ENCODE peak calls at places on chromosomes 13 and 19, in four cellular contexts. C is Caco-2, F is HCT116, V is pancreas. E is an unnamed sample.

GRCh38 chr19:6868341-6868740 is 19.0 kb upstream of the ADGRE1 start:
- DNase-seq in C (no peak), F (no peak), V (no peak), E (no peak)

GRCh38 chr13:78816592-78816991 is 157.6 kb upstream of the OBI1 start:
- DNase-seq in C (no peak), F (no peak), V (no peak), E (no peak)

GRCh38 chr13:101875717-101876393 is 423.4 kb downstream of the ITGBL1 start:
- DNase-seq in C (peak), F (no peak), V (no peak), E (no peak)

GRCh38 chr13:34914416-34914815 is 27.7 kb upstream of the NBEA start:
- DNase-seq in C (no peak), F (no peak), V (no peak), E (no peak)

GRCh38 chr19:2494084-2494446 is 18.1 kb downstream of the GADD45B start:
- DNase-seq in C (no peak), F (no peak), V (no peak), E (no peak)

GRCh38 chr19:1169921-1170885 is 3.9 kb downstream of the SBNO2 start:
- DNase-seq in C (no peak), F (no peak), V (peak), E (no peak)

GRCh38 chr13:75836441-75836840 is 200.3 kb downstream of the LMO7 start:
- DNase-seq in C (peak), F (no peak), V (no peak), E (no peak)

GRCh38 chr19:40578442-40578908 is 1.8 kb downstream of the SHKBP1 start:
- DNase-seq in C (peak), F (no peak), V (no peak), E (no peak)

GRCh38 chr13:42970824-42971669 is 21.0 kb downstream of the EPSTI1 start:
- DNase-seq in C (peak), F (peak), V (no peak), E (no peak)

GRCh38 chr19:56119585-56119978 is 1.5 kb downstream of the ZNF787 start:
- DNase-seq in C (no peak), F (no peak), V (no peak), E (no peak)

GRCh38 chr13:75636339-75637095 is 387 bp downstream of the LMO7 start:
- DNase-seq in C (peak), F (no peak), V (peak), E (peak)

GRCh38 chr19:10593820-10594637 is 6.9 kb upstream of the AP1M2 start:
- DNase-seq in C (peak), F (no peak), V (no peak), E (no peak)

GRCh38 chr13:76879211-76879875 is 6.9 kb downstream of the KCTD12 start:
- DNase-seq in C (no peak), F (no peak), V (no peak), E (peak)

GRCh38 chr19:1275260-1275975 is at the start of gene FAM174C:
- DNase-seq in C (peak), F (peak), V (peak), E (peak)

GRCh38 chr19:41597600-41598041 is 21.7 kb downstream of the CEACAM21 start:
- DNase-seq in C (peak), F (peak), V (peak), E (peak)

GRCh38 chr19:6737873-6738725 is 719 bp upstream of the GPR108 start:
- DNase-seq in C (peak), F (no peak), V (peak), E (peak)

GRCh38 chr13:48653074-48654054 is at the start of gene CYSLTR2:
- DNase-seq in C (no peak), F (no peak), V (no peak), E (no peak)

GRCh38 chr13:41897126-41897525 is 63.8 kb downstream of the VWA8 start:
- DNase-seq in C (no peak), F (no peak), V (no peak), E (no peak)

GRCh38 chr19:44653977-44654784 is 10.5 kb downstream of the PVR start:
- DNase-seq in C (peak), F (no peak), V (peak), E (peak)

GRCh38 chr19:21463449-21464105 is 41.8 kb upstream of the ZNF429 start:
- DNase-seq in C (no peak), F (no peak), V (peak), E (peak)

GRCh38 chr19:49946415-49946814 is 14.6 kb downstream of the SIGLEC11 start:
- DNase-seq in C (no peak), F (no peak), V (peak), E (no peak)

GRCh38 chr19:2239173-2239572 is 2.5 kb downstream of the SF3A2 start:
- DNase-seq in C (no peak), F (no peak), V (no peak), E (no peak)

GRCh38 chr13:28819748-28820098 is 416 bp upstream of the MTUS2 start:
- DNase-seq in C (peak), F (no peak), V (peak), E (peak)

GRCh38 chr13:44976196-44976595 is 13.1 kb downstream of the NUFIP1 start:
- DNase-seq in C (no peak), F (no peak), V (no peak), E (no peak)

GRCh38 chr19:32404939-32405430 is 585 bp upstream of the DPY19L3 start:
- DNase-seq in C (peak), F (no peak), V (peak), E (peak)

GRCh38 chr19:33562636-33563035 is 41.0 kb upstream of the PEPD start:
- DNase-seq in C (no peak), F (no peak), V (no peak), E (no peak)

DNA sequence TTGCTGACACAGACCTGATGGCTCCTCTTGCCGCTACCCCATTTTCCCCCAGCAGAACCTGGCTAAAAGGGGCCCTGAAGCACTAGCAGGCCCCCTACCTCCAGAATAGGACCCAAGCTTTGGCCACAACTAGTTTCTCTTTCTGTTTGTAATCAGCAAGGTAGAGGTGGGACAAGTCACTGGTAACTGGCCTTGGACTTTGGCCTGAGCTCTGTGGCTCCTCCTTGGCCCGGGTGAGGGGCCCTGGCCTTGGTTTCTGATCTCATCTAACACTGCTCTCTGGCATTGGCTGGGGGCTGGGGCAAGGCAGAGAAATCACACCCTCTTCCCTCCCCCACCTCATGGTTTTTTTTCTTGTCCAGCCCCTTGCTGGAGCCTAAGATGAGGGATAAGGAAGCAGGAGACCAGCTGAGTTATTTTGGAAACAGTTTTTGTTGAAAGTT is 2.1 kb downstream of the CALM3 start:
- DNase-seq in C (peak), F (no peak), V (no peak), E (no peak)
- H3K4me3 ChIP-seq in C (peak), F (peak), V (peak), E (peak)

GRCh38 chr19:45882652-45883585 is 3.0 kb downstream of the IRF2BP1 start:
- DNase-seq in C (peak), F (peak), V (peak), E (peak)

GRCh38 chr19:45879971-45880370 is 6.0 kb downstream of the IRF2BP1 start:
- DNase-seq in C (no peak), F (no peak), V (no peak), E (no peak)

GRCh38 chr19:45881082-45881908 is 4.6 kb downstream of the IRF2BP1 start:
- DNase-seq in C (no peak), F (no peak), V (peak), E (no peak)

GRCh38 chr19:45883586-45883880 is 2.4 kb downstream of the IRF2BP1 start:
- DNase-seq in C (no peak), F (no peak), V (no peak), E (no peak)

GRCh38 chr19:45881909-45882528 is 3.9 kb downstream of the IRF2BP1 start:
- DNase-seq in C (peak), F (no peak), V (peak), E (no peak)
- H3K4me3 ChIP-seq in C (peak), F (peak), V (peak), E (no peak)

GRCh38 chr13:112574476-112575294 is 13.3 kb downstream of the TUBGCP3 start:
- DNase-seq in C (no peak), F (no peak), V (no peak), E (no peak)
- H3K4me3 ChIP-seq in C (no peak), F (no peak), V (no peak), E (no peak)

DNA sequence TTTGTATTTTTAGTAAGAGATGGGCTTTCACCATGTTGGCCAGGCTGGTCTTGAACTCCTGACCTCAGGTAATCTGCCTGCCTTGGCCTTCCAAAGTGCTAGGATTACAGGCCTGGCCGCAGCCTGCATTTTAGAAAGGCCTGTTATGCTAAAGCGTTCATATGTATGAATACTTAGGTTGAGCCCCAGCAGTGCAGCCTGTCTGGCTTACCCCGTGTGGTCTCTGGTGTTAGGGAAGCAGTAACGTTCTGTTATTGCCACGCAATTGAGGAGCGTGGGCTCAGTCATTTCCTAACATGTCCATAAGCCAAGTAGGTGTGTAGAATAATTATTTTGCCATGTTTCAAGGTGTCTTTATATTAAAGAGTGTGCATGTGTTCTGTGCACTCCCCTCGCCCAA is 14.3 kb downstream of the HNRNPM start:
- DNase-seq in C (no peak), F (no peak), V (no peak), E (no peak)
- H3K4me3 ChIP-seq in C (no peak), F (no peak), V (no peak), E (peak)

GRCh38 chr13:39602614-39603366 is at the start of gene LHFPL6:
- DNase-seq in C (peak), F (no peak), V (peak), E (peak)

GRCh38 chr13:39604736-39605135 is 1.7 kb upstream of the LHFPL6 start:
- DNase-seq in C (no peak), F (no peak), V (no peak), E (no peak)

GRCh38 chr13:39602277-39602613 is 748 bp downstream of the LHFPL6 start:
- DNase-seq in C (no peak), F (no peak), V (no peak), E (no peak)

GRCh38 chr13:39601636-39602035 is 1.4 kb downstream of the LHFPL6 start:
- DNase-seq in C (no peak), F (no peak), V (no peak), E (no peak)

DNA sequence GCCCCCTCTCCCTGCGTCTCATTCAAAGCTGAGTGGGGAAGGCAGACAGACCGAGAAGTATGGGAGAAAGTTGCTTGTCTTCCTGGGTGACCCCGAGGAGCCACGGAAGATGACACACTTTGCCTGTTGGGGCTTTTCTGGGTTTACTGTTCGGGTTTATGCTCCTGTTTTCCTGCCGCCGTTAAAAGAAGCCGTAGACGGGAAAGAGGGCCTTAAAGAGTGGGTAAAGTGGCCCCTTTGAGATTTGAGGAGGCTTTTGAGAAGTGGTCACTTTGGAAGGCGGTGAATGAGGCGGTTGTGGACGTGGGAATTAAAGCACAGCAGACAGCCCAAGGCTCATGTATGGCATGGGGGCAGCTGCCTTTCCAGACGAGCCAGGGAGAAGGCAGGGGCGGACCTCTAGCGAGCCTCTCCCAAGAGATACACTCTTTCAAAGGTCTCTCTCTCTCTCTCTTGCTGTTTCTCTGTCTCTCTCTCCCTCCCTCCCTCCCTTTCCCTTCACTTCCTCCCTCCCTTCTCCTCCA is 493 bp upstream of the LHFPL6 start:
- DNase-seq in C (peak), F (no peak), V (no peak), E (no peak)
- H3K4me3 ChIP-seq in C (peak), F (peak), V (peak), E (peak)

GRCh38 chr19:19170053-19170945 is at the start of gene MEF2B:
- DNase-seq in C (peak), F (no peak), V (peak), E (peak)
- H3K4me3 ChIP-seq in C (peak), F (no peak), V (peak), E (peak)

DNA sequence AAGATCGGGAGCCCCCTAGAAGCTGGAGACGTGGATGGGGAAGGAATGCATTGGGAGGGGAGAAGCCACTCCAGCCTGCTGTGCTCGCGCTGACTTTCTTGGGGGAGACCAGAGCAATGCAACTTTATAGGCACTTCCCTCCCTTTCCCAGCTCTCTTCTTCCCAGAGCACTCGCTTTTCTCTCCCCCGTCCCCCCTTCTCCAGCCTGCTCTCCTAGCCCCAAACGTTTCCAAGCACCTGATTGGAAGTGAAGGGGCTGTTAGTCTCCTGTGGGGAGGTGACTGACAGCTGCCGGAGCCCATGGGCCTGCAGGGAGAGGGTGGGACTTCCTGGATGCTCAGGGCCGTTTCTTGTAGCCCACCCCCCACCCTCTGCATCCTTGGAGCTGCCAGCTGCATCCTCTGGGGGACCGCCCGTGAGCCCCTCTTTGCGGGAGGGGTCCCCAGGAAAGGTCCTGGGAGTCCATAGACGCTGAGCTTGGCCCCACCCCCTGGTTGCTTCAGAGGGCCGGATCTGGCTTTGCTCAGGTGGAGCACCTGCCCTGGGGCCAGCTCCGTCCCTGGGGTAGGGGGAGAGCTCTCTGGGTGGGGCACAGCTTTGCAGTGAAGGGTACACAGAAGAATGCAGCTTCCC is 2.5 kb downstream of the HDGFL2 start:
- DNase-seq in C (no peak), F (no peak), V (no peak), E (no peak)
- H3K4me3 ChIP-seq in C (no peak), F (no peak), V (no peak), E (peak)

GRCh38 chr13:104525467-104525866 is 1459.2 kb upstream of the SLC10A2 start:
- DNase-seq in C (no peak), F (no peak), V (no peak), E (no peak)

GRCh38 chr13:104532131-104532530 is 1465.9 kb upstream of the SLC10A2 start:
- DNase-seq in C (no peak), F (no peak), V (no peak), E (no peak)

GRCh38 chr13:104534847-104535246 is 1468.6 kb upstream of the SLC10A2 start:
- DNase-seq in C (peak), F (peak), V (no peak), E (no peak)

DNA sequence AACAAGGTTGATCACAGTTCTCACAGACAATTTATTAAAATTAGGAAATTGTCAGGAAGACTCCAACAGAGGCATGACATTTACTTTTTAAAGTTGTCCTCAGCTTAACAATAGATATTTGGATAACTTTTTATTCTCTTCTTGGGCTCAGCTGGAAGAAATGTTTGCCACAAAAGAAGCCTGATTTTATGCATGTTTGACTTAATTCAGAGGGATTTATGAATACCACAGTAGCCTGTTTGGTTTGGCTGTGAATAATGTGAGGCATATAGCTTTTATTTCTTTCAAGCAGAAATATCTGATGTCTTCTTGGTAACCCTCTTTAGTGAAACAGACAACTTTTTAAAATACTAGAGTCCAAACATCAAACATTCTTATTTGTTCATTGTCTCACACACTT is 1464.5 kb upstream of the SLC10A2 start:
- DNase-seq in C (no peak), F (no peak), V (no peak), E (no peak)
- H3K4me3 ChIP-seq in C (no peak), F (no peak), V (no peak), E (no peak)

DNA sequence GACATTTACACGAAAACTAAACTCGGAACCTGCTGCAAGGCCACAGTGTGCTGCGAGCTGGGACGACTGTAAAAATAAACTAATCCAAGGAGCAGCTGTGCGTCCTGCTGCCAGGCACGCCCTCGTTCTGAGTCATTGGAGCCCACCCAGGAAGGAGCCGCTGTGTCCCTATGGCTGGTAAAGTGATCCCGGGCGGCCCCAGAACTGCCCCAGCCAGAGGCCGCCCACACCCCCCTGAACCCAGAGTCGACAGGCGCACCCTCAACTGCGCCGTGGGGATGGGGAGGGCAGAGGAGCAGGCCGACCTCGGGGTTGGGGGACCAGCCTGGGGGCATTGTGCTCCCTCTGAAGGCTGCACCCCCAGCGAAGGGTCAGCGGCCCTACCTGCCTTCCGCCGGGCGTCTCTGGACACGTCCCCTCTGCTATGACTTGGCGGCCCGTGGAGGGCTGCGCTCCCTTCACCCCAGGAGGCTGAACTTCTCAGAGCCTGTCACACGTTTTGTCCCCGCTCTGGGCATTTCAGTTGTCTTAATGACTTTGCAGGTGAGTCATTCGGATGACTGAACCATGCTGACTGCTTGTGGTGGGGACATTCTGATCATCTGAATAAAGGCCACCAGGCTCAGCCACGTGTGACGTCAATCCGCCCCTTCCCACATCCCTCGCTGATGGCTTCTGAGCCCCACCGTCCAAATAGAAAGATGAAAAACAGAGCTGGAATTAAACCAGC is 42.7 kb downstream of the ADPRHL1 start:
- DNase-seq in C (no peak), F (peak), V (peak), E (no peak)
- H3K4me3 ChIP-seq in C (no peak), F (peak), V (no peak), E (no peak)

GRCh38 chr13:99659234-99659633 is 158.0 kb downstream of the TM9SF2 start:
- DNase-seq in C (no peak), F (no peak), V (no peak), E (no peak)
- H3K4me3 ChIP-seq in C (no peak), F (no peak), V (no peak), E (no peak)